ENCODE peak calls at places on chromosomes 12 and 14, in four cellular contexts. F is adrenal gland, U is cardiac muscle cell, M is neural progenitor cell. Z is an unnamed sample. For H3K27me3, the result is how much of the 10 kb centered on the place peaks cover.

GRCh38 chr14:103692159-103692558 is 23.1 kb downstream of the XRCC3 start:
- DNase-seq in U (no peak), F (peak), M (no peak), Z (no peak)

GRCh38 chr14:100078997-100079561 is 13.9 kb downstream of the EVL start:
- DNase-seq in U (peak), M (peak), F (no peak), Z (peak)

GRCh38 chr12:30154996-30155730 is 371.4 kb upstream of the TMTC1 start:
- DNase-seq in M (no peak), F (no peak), U (peak), Z (no peak)

GRCh38 chr12:2191534-2192153 is 138.9 kb downstream of the CACNA1C start:
- DNase-seq in F (no peak), M (no peak), U (no peak), Z (no peak)

GRCh38 chr14:79708991-79709390 is 502.3 kb downstream of the DIO2 start:
- DNase-seq in M (no peak), F (no peak), U (no peak), Z (no peak)

GRCh38 chr14:89805501-89805900 is 149.0 kb downstream of the EFCAB11 start:
- DNase-seq in U (no peak), F (no peak), M (no peak), Z (no peak)

GRCh38 chr12:11840350-11840749 is 190.9 kb downstream of the ETV6 start:
- DNase-seq in M (no peak), U (peak), F (no peak), Z (no peak)

GRCh38 chr14:96592591-96593388 is 90.6 kb downstream of the PAPOLA start:
- DNase-seq in U (peak), F (no peak), M (no peak), Z (peak)

GRCh38 chr14:100898935-100899840 is 4.3 kb downstream of the RTL1 start:
- DNase-seq in F (peak), M (peak), U (peak), Z (no peak)

GRCh38 chr12:82182601-82183000 is 175.6 kb downstream of the CCDC59 start:
- DNase-seq in M (no peak), U (no peak), F (no peak), Z (no peak)

GRCh38 chr12:96375841-96376249 is 24.4 kb downstream of the CDK17 start:
- DNase-seq in M (no peak), F (no peak), U (no peak), Z (no peak)

GRCh38 chr12:818733-819132 is 66.4 kb downstream of the WNK1 start:
- DNase-seq in U (no peak), F (no peak), M (no peak), Z (no peak)

GRCh38 chr12:89453121-89453520 is 71.5 kb downstream of the GALNT4 start:
- DNase-seq in U (no peak), F (no peak), M (no peak), Z (no peak)

GRCh38 chr14:67850066-67850830 is 30.7 kb downstream of the RAD51B start:
- DNase-seq in F (no peak), M (no peak), U (no peak), Z (no peak)

GRCh38 chr12:47903927-47904646 is 707 bp downstream of the VDR start:
- DNase-seq in M (no peak), F (peak), U (peak), Z (peak)

GRCh38 chr14:60848066-60848465 is 113.5 kb downstream of the MNAT1 start:
- DNase-seq in F (no peak), U (no peak), M (no peak), Z (no peak)

GRCh38 chr12:101667591-101667990 is 29.8 kb upstream of the CHPT1 start:
- DNase-seq in F (no peak), M (no peak), U (no peak), Z (no peak)

GRCh38 chr12:101671839-101672238 is 25.6 kb upstream of the CHPT1 start:
- DNase-seq in F (no peak), M (no peak), U (no peak), Z (no peak)

GRCh38 chr12:101670007-101670671 is 27.3 kb upstream of the CHPT1 start:
- DNase-seq in M (peak), F (peak), U (peak), Z (peak)

GRCh38 chr12:101675555-101675954 is 21.9 kb upstream of the CHPT1 start:
- DNase-seq in U (no peak), F (no peak), M (no peak), Z (no peak)

GRCh38 chr12:101671157-101671791 is 26.2 kb upstream of the CHPT1 start:
- DNase-seq in U (no peak), F (peak), M (no peak), Z (peak)
- H3K27ac ChIP-seq in U (no peak), F (peak), M (no peak), Z (no peak)

DNA sequence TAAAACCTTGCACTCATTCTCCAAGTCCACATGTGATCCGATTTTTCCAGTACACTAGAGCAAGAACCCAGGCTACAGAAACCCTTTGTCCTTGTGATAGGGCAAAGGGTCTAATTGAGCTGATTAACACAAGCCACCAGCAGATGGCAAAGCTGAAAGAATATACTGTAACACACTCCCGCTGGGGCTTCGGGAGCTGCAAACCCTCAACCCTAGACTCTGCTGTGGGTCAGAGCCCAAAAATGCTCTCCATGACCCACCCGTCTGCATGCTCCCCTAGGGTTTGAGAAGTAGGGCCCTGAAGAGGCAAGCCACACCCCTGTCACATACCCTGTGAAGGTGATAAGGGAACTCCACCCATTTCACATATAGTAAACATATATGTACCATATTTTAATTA is 33.6 kb upstream of the PCNX1 start:
- DNase-seq in M (no peak), F (no peak), U (no peak), Z (peak)
- TF ChIP-seq CTCF in M (no peak), F (no peak), U (no peak), Z (no peak)

DNA sequence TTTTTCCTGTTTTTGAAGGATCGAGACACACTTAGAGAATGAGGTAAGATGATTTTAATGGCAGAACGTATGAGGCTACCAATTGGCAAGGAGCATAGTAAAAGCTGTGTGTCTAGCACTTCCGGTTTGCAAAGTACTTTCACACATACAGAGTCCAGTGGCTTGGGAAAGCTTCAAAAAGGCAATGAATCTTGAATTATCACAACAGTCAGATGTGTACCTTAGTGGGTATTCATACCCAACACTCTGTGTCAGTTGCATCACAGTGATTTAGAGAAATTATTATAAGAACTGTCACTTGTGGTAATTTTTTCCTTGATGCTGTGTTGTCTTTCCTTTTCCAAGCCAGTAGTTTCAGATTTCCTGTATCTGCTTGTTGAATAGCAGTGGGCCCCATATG is 424.1 kb downstream of the PCNX1 start:
- DNase-seq in F (no peak), M (no peak), U (no peak), Z (no peak)
- H3K27me3 ChIP-seq in F (under half), M (under half), U (under half), Z (under half)

GRCh38 chr14:105860615-105861580 is 334.5 kb downstream of the TMEM121 start:
- DNase-seq in M (no peak), U (no peak), F (peak), Z (no peak)
- H3K27ac ChIP-seq in M (no peak), U (no peak), F (no peak), Z (no peak)

Z was measured in CD4-positive, alpha-beta T cell.